ENCODE peak calls at places on chromosomes 7 and 10, in six cellular contexts. S, T, L, Z, O and X are unnamed samples.

GRCh38 chr7:74283858-74284447 is 5.3 kb upstream of the CLIP2 start:
- DNase-seq in S (peak), T (peak), L (no peak), Z (no peak), O (no peak), X (no peak)

GRCh38 chr10:131829156-131829930 is 71.5 kb upstream of the PPP2R2D start:
- DNase-seq in S (no peak), T (no peak), L (no peak), Z (no peak), O (no peak), X (no peak)

GRCh38 chr10:95201736-95202135 is 7.7 kb downstream of the ACSM6 start:
- DNase-seq in S (no peak), T (peak), L (no peak), Z (no peak), O (no peak), X (no peak)

GRCh38 chr7:11831727-11832495 is at the start of gene THSD7A:
- DNase-seq in S (peak), T (peak), L (peak), Z (no peak), O (no peak), X (peak)

GRCh38 chr10:77898323-77899079 is 28.1 kb downstream of the DLG5 start:
- DNase-seq in S (peak), T (no peak), L (peak), Z (no peak), O (no peak), X (peak)

GRCh38 chr10:128641998-128642397 is 515.8 kb upstream of the MKI67 start:
- DNase-seq in S (no peak), T (no peak), L (no peak), Z (no peak), O (no peak), X (no peak)

GRCh38 chr7:45564485-45564884 is 9.7 kb upstream of the ADCY1 start:
- DNase-seq in S (no peak), T (no peak), L (no peak), Z (no peak), O (no peak), X (no peak)

GRCh38 chr7:80614911-80615310 is 23.5 kb upstream of the CD36 start:
- DNase-seq in S (no peak), T (peak), L (no peak), Z (no peak), O (no peak), X (no peak)

GRCh38 chr10:132163278-132163765 is 23.4 kb upstream of the DPYSL4 start:
- DNase-seq in S (peak), T (no peak), L (peak), Z (peak), O (no peak), X (no peak)

GRCh38 chr10:73076361-73077183 is 20.1 kb downstream of the P4HA1 start:
- DNase-seq in S (peak), T (peak), L (no peak), Z (no peak), O (no peak), X (peak)

GRCh38 chr7:50632561-50633413 is 67.6 kb upstream of the DDC start:
- DNase-seq in S (peak), T (peak), L (peak), Z (peak), O (peak), X (peak)

GRCh38 chr10:3102721-3103410 is 35.5 kb downstream of the PFKP start:
- DNase-seq in S (no peak), T (peak), L (peak), Z (no peak), O (no peak), X (no peak)